ENCODE peak calls at places on chromosomes 16 and 17, in ten cellular contexts. D, R, H, L, B, S, U, I, F and N are unnamed samples.

GRCh38 chr16:65789546-65789945 is 576.9 kb upstream of the CDH5 start:
- DNase-seq in H (no peak), S (no peak), D (no peak), U (no peak), R (no peak), I (no peak), F (no peak), L (no peak), B (no peak), N (no peak)

GRCh38 chr16:48156790-48157209 is 1.0 kb upstream of the ABCC12 start:
- DNase-seq in I (no peak), B (peak), L (peak), S (peak), R (peak), F (peak), U (no peak), D (peak), H (peak), N (peak)

GRCh38 chr16:89540557-89540956 is 19.9 kb upstream of the RPL13 start:
- DNase-seq in H (no peak), B (no peak), R (no peak), L (no peak), S (no peak), U (no peak), F (peak), I (no peak), D (no peak), N (no peak)

GRCh38 chr16:89973654-89974335 is 25.2 kb downstream of the DEF8 start:
- DNase-seq in B (no peak), S (no peak), F (no peak), R (no peak), D (no peak), U (no peak), L (no peak), I (no peak), H (no peak), N (no peak)

GRCh38 chr16:307691-308312 is 24.8 kb downstream of the PDIA2 start:
- DNase-seq in F (no peak), L (no peak), H (no peak), U (no peak), B (no peak), R (no peak), S (peak), I (no peak), D (no peak), N (no peak)

GRCh38 chr16:12878973-12879372 is 22.4 kb upstream of the SHISA9 start:
- DNase-seq in H (no peak), R (no peak), B (no peak), F (no peak), L (no peak), I (no peak), D (no peak), U (no peak), S (no peak), N (no peak)

GRCh38 chr17:7004398-7005253 is 7.8 kb upstream of the RNASEK start:
- DNase-seq in S (peak), F (peak), L (peak), R (no peak), H (peak), D (peak), B (no peak), I (peak), U (no peak), N (no peak)

GRCh38 chr16:89324056-89325010 is 106.8 kb downstream of the ZNF778 start:
- DNase-seq in B (no peak), D (no peak), H (peak), I (no peak), F (peak), S (no peak), U (no peak), L (no peak), R (no peak), N (no peak)

GRCh38 chr17:38691154-38691553 is 13.9 kb upstream of the MLLT6 start:
- DNase-seq in U (no peak), R (no peak), H (no peak), F (no peak), B (no peak), S (no peak), D (no peak), L (no peak), I (no peak), N (no peak)

GRCh38 chr16:46789499-46790414 is 41.2 kb downstream of the C16orf87 start:
- DNase-seq in F (peak), I (peak), B (peak), L (peak), D (peak), R (peak), S (peak), U (no peak), H (peak), N (peak)

GRCh38 chr16:11613381-11614303 is 26.9 kb upstream of the LITAF start:
- DNase-seq in I (no peak), S (no peak), H (peak), B (peak), R (peak), L (no peak), U (no peak), F (peak), D (no peak), N (peak)

GRCh38 chr17:75838410-75838809 is 5.8 kb downstream of the UNC13D start:
- DNase-seq in U (no peak), F (no peak), I (no peak), B (no peak), H (no peak), L (no peak), S (no peak), R (no peak), D (no peak), N (no peak)

GRCh38 chr17:1997146-1997586 is 28.0 kb downstream of the RTN4RL1 start:
- DNase-seq in B (no peak), L (no peak), F (no peak), R (no peak), U (no peak), D (peak), I (peak), S (no peak), H (peak), N (no peak)

GRCh38 chr16:84675423-84675822 is 24.4 kb upstream of the USP10 start:
- DNase-seq in D (no peak), U (no peak), S (no peak), F (no peak), L (no peak), I (no peak), R (no peak), H (no peak), B (no peak), N (no peak)

GRCh38 chr16:87457724-87458423 is 35.0 kb downstream of the ZCCHC14 start:
- DNase-seq in B (peak), L (no peak), H (peak), R (no peak), D (no peak), I (no peak), S (no peak), F (peak), U (no peak), N (no peak)

GRCh38 chr17:8382052-8382879 is 727 bp downstream of the RPL26 start:
- DNase-seq in S (no peak), I (no peak), D (no peak), B (no peak), F (peak), R (no peak), U (no peak), L (no peak), H (no peak), N (no peak)

GRCh38 chr17:27315796-27316465 is 22.0 kb downstream of the WSB1 start:
- DNase-seq in U (no peak), L (no peak), S (no peak), H (no peak), D (no peak), R (no peak), F (no peak), B (no peak), I (no peak), N (no peak)

GRCh38 chr16:72560617-72561016 is 388.7 kb upstream of the PMFBP1 start:
- DNase-seq in I (peak), B (no peak), D (peak), F (no peak), H (no peak), S (no peak), U (no peak), L (no peak), R (no peak), N (no peak)

GRCh38 chr16:71357681-71358080 is 842 bp upstream of the CALB2 start:
- DNase-seq in F (no peak), U (no peak), B (no peak), I (no peak), D (no peak), L (no peak), H (no peak), R (no peak), S (no peak), N (no peak)

GRCh38 chr17:17557796-17558195 is 33.7 kb downstream of the PEMT start:
- DNase-seq in L (no peak), S (no peak), R (no peak), H (no peak), B (no peak), F (no peak), I (no peak), D (no peak), U (no peak), N (peak)

GRCh38 chr16:89290472-89290871 is 73.0 kb downstream of the ZNF778 start:
- DNase-seq in U (no peak), L (no peak), R (no peak), F (no peak), S (no peak), I (no peak), H (no peak), D (no peak), B (no peak), N (no peak)

GRCh38 chr16:67163164-67163902 is 1.2 kb upstream of the HSF4 start:
- DNase-seq in U (no peak), D (peak), F (peak), R (no peak), H (peak), L (no peak), I (peak), B (no peak), S (no peak), N (no peak)

GRCh38 chr17:4522661-4523060 is 24.0 kb downstream of the SPNS2 start:
- DNase-seq in U (no peak), S (no peak), D (no peak), F (no peak), B (no peak), H (no peak), L (no peak), I (no peak), R (no peak), N (no peak)

GRCh38 chr17:12256380-12256995 is 235.8 kb downstream of the MAP2K4 start:
- DNase-seq in D (peak), I (no peak), F (peak), H (peak), B (no peak), S (peak), U (no peak), R (no peak), L (peak), N (peak)

GRCh38 chr17:68682913-68683312 is 81.7 kb upstream of the FAM20A start:
- DNase-seq in B (no peak), L (no peak), S (no peak), H (no peak), U (no peak), F (no peak), R (no peak), I (peak), D (no peak), N (no peak)

GRCh38 chr17:29504711-29505110 is 62.1 kb downstream of the ABHD15 start:
- DNase-seq in H (peak), F (no peak), U (no peak), D (no peak), L (no peak), B (no peak), I (no peak), R (no peak), S (no peak), N (no peak)

GRCh38 chr16:81451753-81452680 is 7.4 kb downstream of the CMIP start:
- DNase-seq in R (peak), H (no peak), B (no peak), U (no peak), L (no peak), F (peak), I (no peak), D (no peak), S (no peak), N (no peak)